ENCODE peak calls at places on chromosomes 4 and X, in seven cellular contexts. J is breast epithelium, M is neural crest cell, R is ovary, W is AG10803, Z is heart right ventricle, A is fibroblast of the aortic adventitia. X is an unnamed sample.

GRCh38 chrX:133229361-133229760 is 11.2 kb upstream of the TFDP3 start:
- DNase-seq in J (no peak), A (no peak), R (no peak), M (no peak), Z (no peak), W (no peak), X (no peak)

GRCh38 chr4:113958766-113959540 is 20.5 kb downstream of the ARSJ start:
- DNase-seq in M (no peak), W (peak), R (no peak), J (no peak), Z (no peak), A (peak), X (no peak)

GRCh38 chr4:73068496-73069337 is 799 bp downstream of the COX18 start:
- DNase-seq in R (no peak), W (peak), J (no peak), A (peak), M (peak), Z (no peak), X (no peak)

GRCh38 chr4:119579823-119580222 is 48.8 kb downstream of the PDE5A start:
- DNase-seq in J (no peak), A (no peak), R (no peak), W (no peak), M (no peak), Z (no peak), X (no peak)

GRCh38 chr4:98468744-98469143 is 189.7 kb downstream of the TSPAN5 start:
- DNase-seq in Z (peak), M (peak), J (no peak), W (peak), R (peak), A (peak), X (no peak)

GRCh38 chr4:182493377-182493776 is 250.2 kb downstream of the TENM3 start:
- DNase-seq in R (no peak), Z (no peak), J (no peak), W (no peak), A (no peak), M (no peak), X (no peak)

GRCh38 chr4:185542626-185543336 is 7.5 kb upstream of the PDLIM3 start:
- DNase-seq in M (no peak), Z (peak), J (no peak), R (peak), W (no peak), A (peak), X (no peak)

GRCh38 chrX:80550722-80551121 is 130.5 kb downstream of the TENT5D start:
- DNase-seq in R (no peak), W (no peak), M (no peak), A (no peak), J (no peak), Z (no peak), X (no peak)

GRCh38 chr4:47442980-47443379 is 20.5 kb downstream of the COMMD8 start:
- DNase-seq in J (no peak), A (no peak), M (no peak), Z (no peak), W (no peak), R (no peak), X (no peak)

GRCh38 chr4:92237559-92237958 is 66.2 kb upstream of the GRID2 start:
- DNase-seq in J (no peak), R (no peak), Z (no peak), M (no peak), A (peak), W (no peak), X (no peak)

GRCh38 chr4:165814256-165815010 is 58.6 kb upstream of the TLL1 start:
- DNase-seq in M (no peak), J (no peak), W (no peak), Z (no peak), A (peak), R (no peak), X (no peak)

GRCh38 chr4:120517966-120518365 is 404.6 kb downstream of the PRDM5 start:
- DNase-seq in J (no peak), M (no peak), R (peak), W (peak), A (peak), Z (no peak), X (no peak)

GRCh38 chr4:82780398-82781231 is 18.0 kb downstream of the SCD5 start:
- DNase-seq in R (peak), Z (peak), M (no peak), J (peak), A (peak), W (no peak), X (no peak)
- TF ChIP-seq CTCF in R (no peak), Z (no peak), M (no peak), J (no peak), A (no peak), W (no peak), X (no peak)

GRCh38 chr4:712916-713632 is 7.4 kb downstream of the PCGF3 start:
- DNase-seq in A (no peak), W (no peak), J (no peak), M (no peak), R (no peak), Z (no peak), X (no peak)
- TF ChIP-seq CTCF in A (no peak), W (no peak), J (no peak), M (no peak), R (no peak), Z (no peak), X (no peak)

GRCh38 chr4:39169426-39169825 is 12.9 kb upstream of the WDR19 start:
- DNase-seq in M (no peak), A (no peak), Z (no peak), W (no peak), R (no peak), J (no peak), X (no peak)
- TF ChIP-seq CTCF in M (no peak), A (no peak), Z (no peak), W (no peak), R (no peak), J (no peak), X (no peak)

GRCh38 chrX:104250470-104250869 is 4.3 kb downstream of the ESX1 start:
- DNase-seq in J (no peak), Z (no peak), A (no peak), R (no peak), W (no peak), M (no peak), X (no peak)

GRCh38 chrX:104255465-104255864 is 732 bp upstream of the ESX1 start:
- DNase-seq in Z (no peak), R (no peak), W (no peak), J (no peak), M (no peak), A (no peak), X (no peak)

GRCh38 chrX:104254442-104255115 is at the start of gene ESX1:
- DNase-seq in Z (no peak), M (peak), W (peak), J (no peak), A (no peak), R (no peak), X (no peak)

GRCh38 chrX:104253567-104254441 is 929 bp downstream of the ESX1 start:
- DNase-seq in W (no peak), R (no peak), A (no peak), J (no peak), M (peak), Z (no peak), X (no peak)
- TF ChIP-seq CTCF in W (no peak), R (no peak), A (no peak), J (no peak), M (peak), Z (no peak), X (no peak)

GRCh38 chrX:107630031-107630689 is 1.9 kb downstream of the PRPS1 start:
- DNase-seq in M (no peak), W (no peak), R (no peak), Z (no peak), A (no peak), J (no peak), X (no peak)

GRCh38 chrX:107627792-107628661 is at the start of gene PRPS1:
- DNase-seq in M (peak), Z (peak), J (peak), W (peak), R (peak), A (peak), X (peak)

GRCh38 chrX:107626916-107627315 is 1.4 kb upstream of the PRPS1 start:
- DNase-seq in Z (no peak), W (no peak), R (no peak), J (no peak), A (no peak), M (no peak), X (no peak)

GRCh38 chrX:107628662-107629532 is 587 bp downstream of the PRPS1 start:
- DNase-seq in W (no peak), Z (peak), A (no peak), R (peak), J (no peak), M (peak), X (no peak)

DNA sequence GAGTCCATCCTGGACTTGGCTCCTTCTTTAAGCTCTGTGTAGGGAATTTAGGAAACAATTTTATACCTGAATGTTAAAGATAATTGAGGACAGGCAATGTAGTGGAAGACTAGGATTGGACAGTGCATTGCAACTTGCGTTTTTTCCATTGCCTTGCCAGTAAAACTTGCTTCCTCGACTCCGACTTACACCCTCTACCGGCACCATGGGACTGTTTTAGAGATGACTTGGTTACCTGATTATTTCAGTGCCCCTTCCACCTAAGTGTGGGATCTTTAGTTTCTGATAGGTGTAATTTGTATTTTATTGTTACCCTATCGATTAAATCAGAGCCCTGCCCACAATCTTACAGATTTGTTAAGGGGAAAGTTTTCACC is 1.2 kb downstream of the PRPS1 start:
- DNase-seq in A (peak), J (no peak), R (no peak), M (no peak), W (peak), Z (no peak), X (no peak)
- TF ChIP-seq CTCF in A (peak), J (no peak), R (no peak), M (peak), W (peak), Z (no peak), X (no peak)

DNA sequence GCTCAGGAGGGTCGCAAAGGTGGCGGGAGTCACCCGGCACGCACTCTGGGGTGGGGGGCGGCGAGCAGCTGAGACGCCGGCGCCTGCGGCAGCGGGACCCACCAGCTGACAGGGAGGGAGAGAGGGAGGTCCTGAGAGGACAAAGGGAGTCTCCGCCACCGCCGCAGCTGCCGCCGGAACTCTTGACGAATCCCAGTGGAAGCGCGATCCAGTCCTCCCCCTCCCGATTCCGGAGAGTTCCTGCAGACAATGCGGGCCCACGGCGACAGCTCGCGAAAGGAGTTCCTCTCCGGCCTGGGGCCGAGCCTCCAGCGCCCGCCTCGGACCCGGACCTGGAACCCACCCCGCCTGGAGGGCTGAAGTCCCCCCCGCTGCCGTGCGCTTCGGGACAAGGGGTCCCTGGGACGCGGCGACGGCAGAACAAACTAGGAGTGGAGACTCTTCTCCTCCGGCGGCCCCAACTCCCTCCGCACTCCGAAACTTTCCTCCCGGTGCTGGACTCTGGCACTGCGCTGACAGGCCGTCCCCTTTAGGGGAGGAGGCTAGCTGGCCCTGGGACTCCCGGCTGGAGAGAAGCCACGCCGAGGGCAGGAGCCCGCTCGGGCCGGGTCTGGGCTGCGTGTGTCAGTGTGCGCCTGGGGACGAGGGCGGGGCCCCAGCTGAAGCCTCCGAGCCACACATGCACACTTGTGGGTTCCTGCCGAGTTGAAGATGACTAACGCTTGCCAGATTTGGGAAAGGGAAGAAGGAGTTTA is at the start of gene ANTXR2:
- DNase-seq in W (peak), A (peak), Z (peak), J (peak), R (peak), M (peak), X (peak)
- TF ChIP-seq CTCF in W (no peak), A (no peak), Z (peak), J (no peak), R (no peak), M (no peak), X (no peak)

GRCh38 chr4:9916937-9917336 is 104.4 kb downstream of the SLC2A9 start:
- DNase-seq in W (no peak), Z (no peak), M (no peak), R (no peak), J (no peak), A (no peak), X (no peak)

GRCh38 chr4:9920029-9920428 is 101.3 kb downstream of the SLC2A9 start:
- DNase-seq in W (no peak), R (no peak), J (no peak), M (no peak), A (no peak), Z (no peak), X (no peak)

GRCh38 chr4:9918475-9918874 is 102.8 kb downstream of the SLC2A9 start:
- DNase-seq in W (no peak), Z (no peak), M (no peak), R (no peak), A (no peak), J (no peak), X (no peak)

GRCh38 chr4:9921326-9921725 is 100.0 kb downstream of the SLC2A9 start:
- DNase-seq in Z (no peak), J (no peak), M (no peak), R (no peak), W (no peak), A (no peak), X (no peak)

DNA sequence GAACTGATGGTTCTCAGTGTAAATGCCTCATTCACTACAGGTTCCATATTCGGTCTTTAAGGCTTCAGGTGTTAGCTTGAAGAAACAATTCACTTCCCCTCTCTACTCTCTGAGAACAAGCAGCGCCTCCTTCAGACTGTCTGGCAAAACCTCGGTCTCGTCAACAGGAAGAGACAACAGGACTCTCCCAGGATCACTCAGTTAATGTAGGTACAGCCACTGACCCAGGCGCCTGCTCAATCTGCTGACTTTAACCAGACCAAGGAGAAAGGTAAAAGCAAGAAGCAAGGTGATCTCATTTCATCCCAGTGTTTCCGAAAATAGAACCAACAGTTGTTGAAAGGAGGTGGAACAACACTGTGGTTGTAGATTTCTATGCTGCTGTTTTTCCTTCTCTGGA is 102.2 kb downstream of the SLC2A9 start:
- DNase-seq in R (no peak), M (no peak), Z (no peak), W (no peak), A (no peak), J (no peak), X (no peak)
- TF ChIP-seq CTCF in R (no peak), M (no peak), Z (no peak), W (no peak), A (no peak), J (no peak), X (no peak)